ENCODE peak calls at places on chromosomes 1 and 21, in seven cellular contexts. T is heart left ventricle; N is neuronal stem cell; D is Karpas-422; J is CD4-positive, alpha-beta memory T cell; B is ovary; Z is right cardiac atrium. V is an unnamed sample.
A peak's percentile ranks its signal among the peaks of the same experiment; 100 is the strongest.

GRCh38 chr1:8790987-8791386 is 26.5 kb downstream of the RERE start:
- DNase-seq in T (no peak), N (no peak), D (no peak), J (no peak), B (no peak), Z (no peak), V (no peak)

GRCh38 chr1:72178266-72178665 is 104.1 kb downstream of the NEGR1 start:
- DNase-seq in T (no peak), N (peak; percentile 4), D (no peak), J (no peak), B (no peak), Z (no peak), V (no peak)

GRCh38 chr1:75542818-75543570 is 67.9 kb downstream of the SLC44A5 start:
- DNase-seq in T (no peak), N (no peak), D (no peak), J (no peak), B (no peak), Z (no peak), V (no peak)

GRCh38 chr1:109500886-109501285 is 7.0 kb downstream of the CYB561D1 start:
- DNase-seq in T (no peak), N (no peak), D (no peak), J (no peak), B (peak; percentile 68), Z (no peak), V (no peak)

GRCh38 chr1:173451981-173452380 is 25.2 kb upstream of the PRDX6 start:
- DNase-seq in T (peak; percentile 54), N (no peak), D (no peak), J (no peak), B (no peak), Z (no peak), V (no peak)

GRCh38 chr1:214205053-214205452 is 75.9 kb upstream of the SMYD2 start:
- DNase-seq in T (no peak), N (peak; percentile 80), D (no peak), J (no peak), B (no peak), Z (no peak), V (no peak)

GRCh38 chr1:244447024-244447423 is 4.7 kb downstream of the ADSS2 start:
- DNase-seq in T (no peak), N (no peak), D (no peak), J (no peak), B (no peak), Z (no peak), V (no peak)

GRCh38 chr1:226908913-226909312 is 31.2 kb upstream of the COQ8A start:
- DNase-seq in T (no peak), N (no peak), D (no peak), J (no peak), B (no peak), Z (no peak), V (no peak)

GRCh38 chr1:55272994-55273393 is 57.8 kb upstream of the USP24 start:
- DNase-seq in T (no peak), N (no peak), D (no peak), J (no peak), B (no peak), Z (no peak), V (no peak)

GRCh38 chr1:47445823-47446567 is 8.2 kb downstream of the FOXD2 start:
- DNase-seq in T (no peak), N (no peak), D (no peak), J (no peak), B (no peak), Z (no peak), V (no peak)
- H3K27me3 ChIP-seq in T (peaks cover 97% of the 10 kb centered on the region), N (peaks cover 58% of the 10 kb centered on the region), D (no peaks in the 10 kb centered on the region), J (peaks cover 86% of the 10 kb centered on the region), B (no peaks in the 10 kb centered on the region), Z (peaks cover 3% of the 10 kb centered on the region), V (peaks cover 56% of the 10 kb centered on the region)

GRCh38 chr1:230215049-230215448 is 148.0 kb downstream of the GALNT2 start:
- DNase-seq in T (peak; percentile 78), N (no peak), D (no peak), J (no peak), B (peak; percentile 69), Z (peak; percentile 82), V (no peak)
- H3K27me3 ChIP-seq in T (no peaks in the 10 kb centered on the region), N (no peaks in the 10 kb centered on the region), D (no peaks in the 10 kb centered on the region), J (no peaks in the 10 kb centered on the region), B (no peaks in the 10 kb centered on the region), Z (no peaks in the 10 kb centered on the region), V (no peaks in the 10 kb centered on the region)

DNA sequence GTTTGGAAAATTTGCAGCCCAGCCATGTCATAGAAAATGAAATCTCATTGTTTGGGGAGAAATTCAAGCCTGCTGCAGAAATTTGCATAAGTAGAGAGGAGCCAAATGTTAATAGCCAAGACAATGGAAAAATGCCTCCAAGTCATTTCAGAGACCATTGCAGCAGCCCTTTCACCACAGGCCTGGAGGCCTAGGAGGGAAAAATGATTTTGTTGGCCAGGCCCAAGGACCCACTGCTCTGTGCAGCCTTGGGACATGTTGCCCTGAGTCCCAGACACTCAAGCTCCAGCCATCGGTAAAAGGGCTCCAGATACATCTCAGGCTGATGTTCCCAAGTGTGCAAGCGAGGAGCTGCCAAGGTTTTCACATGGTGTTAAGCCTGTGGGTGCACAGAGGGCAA is 1.1 kb downstream of the KRTAP19-2 start:
- DNase-seq in T (no peak), N (no peak), D (no peak), J (no peak), B (no peak), Z (no peak), V (no peak)
- H3K27me3 ChIP-seq in T (no peaks in the 10 kb centered on the region), N (no peaks in the 10 kb centered on the region), D (no peaks in the 10 kb centered on the region), J (no peaks in the 10 kb centered on the region), B (no peaks in the 10 kb centered on the region), Z (no peaks in the 10 kb centered on the region), V (no peaks in the 10 kb centered on the region)

DNA sequence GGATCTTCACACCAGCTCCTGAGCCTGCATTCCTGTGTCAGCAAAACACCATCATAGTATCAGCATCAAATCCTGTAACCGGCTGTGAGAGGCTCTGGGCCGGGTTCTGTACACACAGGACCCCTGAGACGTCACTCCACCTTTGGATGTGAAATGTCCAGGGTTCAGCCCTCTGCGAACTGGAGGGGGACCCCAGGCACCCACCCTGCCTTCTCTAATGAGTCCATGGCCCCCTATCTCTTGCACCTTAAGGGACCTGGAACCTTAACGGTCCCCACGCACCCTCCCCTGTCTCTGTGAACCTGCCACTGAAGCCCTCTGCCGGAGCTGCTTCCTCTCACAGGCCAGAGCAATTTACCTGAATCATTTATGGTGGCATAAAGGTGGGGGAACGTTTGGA is 257.8 kb downstream of the NPHP4 start:
- DNase-seq in T (no peak), N (no peak), D (no peak), J (no peak), B (no peak), Z (no peak), V (no peak)
- H3K27me3 ChIP-seq in T (peaks cover 11% of the 10 kb centered on the region), N (no peaks in the 10 kb centered on the region), D (no peaks in the 10 kb centered on the region), J (no peaks in the 10 kb centered on the region), B (no peaks in the 10 kb centered on the region), Z (no peaks in the 10 kb centered on the region), V (no peaks in the 10 kb centered on the region)

DNA sequence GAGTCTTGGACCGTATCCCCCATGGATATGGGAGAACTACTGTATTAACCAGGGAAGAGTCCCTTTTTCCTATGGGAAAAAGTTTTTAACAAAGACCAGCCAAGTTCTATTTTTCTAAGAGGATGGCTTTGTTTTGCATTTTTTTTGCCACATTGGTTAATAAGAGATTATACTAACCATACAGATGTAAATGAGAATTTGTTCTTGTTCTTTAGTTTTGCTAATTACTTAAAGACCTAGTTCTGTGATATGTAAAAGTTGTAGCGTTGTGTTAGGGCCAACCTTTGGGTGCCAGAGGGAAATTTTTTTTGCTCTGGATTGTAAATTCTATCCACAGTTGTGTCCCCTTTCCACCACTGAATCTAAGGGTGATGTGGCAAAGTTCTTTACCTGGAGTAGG is 2.8 kb downstream of the SOAT1 start:
- DNase-seq in T (no peak), N (no peak), D (peak; percentile 35), J (no peak), B (no peak), Z (no peak), V (no peak)
- H3K27me3 ChIP-seq in T (no peaks in the 10 kb centered on the region), N (no peaks in the 10 kb centered on the region), D (no peaks in the 10 kb centered on the region), J (no peaks in the 10 kb centered on the region), B (no peaks in the 10 kb centered on the region), Z (no peaks in the 10 kb centered on the region), V (no peaks in the 10 kb centered on the region)

GRCh38 chr1:92123868-92124267 is 43.7 kb downstream of the BTBD8 start:
- DNase-seq in T (no peak), N (no peak), D (no peak), J (no peak), B (no peak), Z (no peak), V (no peak)

GRCh38 chr1:92125204-92125603 is 45.1 kb downstream of the BTBD8 start:
- DNase-seq in T (no peak), N (no peak), D (no peak), J (no peak), B (no peak), Z (no peak), V (no peak)
- H3K27me3 ChIP-seq in T (no peaks in the 10 kb centered on the region), N (no peaks in the 10 kb centered on the region), D (no peaks in the 10 kb centered on the region), J (no peaks in the 10 kb centered on the region), B (no peaks in the 10 kb centered on the region), Z (no peaks in the 10 kb centered on the region), V (no peaks in the 10 kb centered on the region)

GRCh38 chr1:156421062-156421938 is 52.3 kb downstream of the RHBG start:
- DNase-seq in T (peak; percentile 72), N (peak; percentile 69), D (peak; percentile 91), J (peak; percentile 56), B (peak; percentile 49), Z (peak; percentile 88), V (peak; percentile 36)

GRCh38 chr1:156422602-156423091 is 53.6 kb downstream of the RHBG start:
- DNase-seq in T (no peak), N (no peak), D (no peak), J (no peak), B (no peak), Z (no peak), V (no peak)

GRCh38 chr1:156421939-156422601 is 53.1 kb downstream of the RHBG start:
- DNase-seq in T (no peak), N (no peak), D (no peak), J (no peak), B (no peak), Z (no peak), V (no peak)

GRCh38 chr1:156426015-156426414 is 57.0 kb downstream of the RHBG start:
- DNase-seq in T (no peak), N (no peak), D (no peak), J (no peak), B (no peak), Z (no peak), V (no peak)

GRCh38 chr1:156423422-156424352 is 54.7 kb downstream of the RHBG start:
- DNase-seq in T (no peak), N (no peak), D (no peak), J (no peak), B (no peak), Z (no peak), V (no peak)
- H3K27me3 ChIP-seq in T (peaks cover 90% of the 10 kb centered on the region), N (peaks cover 48% of the 10 kb centered on the region), D (no peaks in the 10 kb centered on the region), J (peaks cover 57% of the 10 kb centered on the region), B (peaks cover 13% of the 10 kb centered on the region), Z (no peaks in the 10 kb centered on the region), V (peaks cover 35% of the 10 kb centered on the region)

DNA sequence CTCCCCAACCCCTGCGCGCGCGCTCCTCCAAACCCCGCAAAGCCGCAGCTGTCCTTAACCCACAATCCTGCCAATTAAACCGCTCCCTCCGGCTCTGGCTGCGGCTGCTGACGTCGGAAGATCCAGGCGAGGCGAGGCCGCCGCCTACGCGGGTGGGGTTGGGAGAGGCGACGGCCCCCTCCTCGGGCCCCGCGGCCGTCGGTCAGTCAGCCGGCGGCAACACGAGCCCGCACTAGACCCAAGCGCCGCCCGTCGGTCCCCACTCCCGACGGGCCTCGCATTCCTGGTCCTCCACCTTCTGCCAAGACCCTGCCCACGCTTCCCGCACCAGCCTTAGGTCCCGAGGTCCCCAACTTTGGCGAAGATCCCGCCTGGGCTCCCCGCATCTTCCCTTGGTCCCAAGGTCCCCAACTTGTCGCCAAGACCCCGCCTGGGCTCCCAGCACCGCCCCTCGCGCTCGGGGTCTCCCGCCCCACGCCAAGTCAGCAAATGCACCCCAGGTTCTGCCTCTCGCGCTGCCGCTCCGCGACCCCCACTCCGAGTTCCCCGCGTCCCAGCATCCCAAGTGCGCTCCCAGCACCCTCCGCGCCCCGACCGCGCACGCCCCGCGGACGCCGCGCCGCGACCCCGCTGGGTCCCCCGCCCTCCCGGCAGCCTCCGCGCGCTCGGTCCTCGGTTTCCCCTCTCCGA is 75.5 kb downstream of the VWA5B1 start:
- DNase-seq in T (peak; percentile 48), N (no peak), D (no peak), J (no peak), B (no peak), Z (no peak), V (no peak)
- H3K27me3 ChIP-seq in T (peaks cover 72% of the 10 kb centered on the region), N (peaks cover 4% of the 10 kb centered on the region), D (peaks cover 3% of the 10 kb centered on the region), J (peaks cover 21% of the 10 kb centered on the region), B (no peaks in the 10 kb centered on the region), Z (no peaks in the 10 kb centered on the region), V (peaks cover 3% of the 10 kb centered on the region)

V was measured in naive thymus-derived CD4-positive, alpha-beta T cell.